ENCODE peak calls at places on chromosomes 5 and 9, in ten cellular contexts. One of them, this sample, is unnamed.

GRCh38 chr9:136741885-136742568 is 713 bp downstream of the LCN10 start:
- DNase-seq in HTR-8/SVneo: no peak
- DNase-seq in AG09309: no peak
- DNase-seq in HS-27A: no peak
- DNase-seq in ELF-1: no peak
- DNase-seq in AG20443: no peak
- DNase-seq in T-helper 2 cell: no peak
- DNase-seq in NCI-H446 treated with DMSO at 0.1 percent for 48 hours: no peak
- DNase-seq in amygdala: no peak
- DNase-seq in stimulated activated CD8-positive, alpha-beta memory T cell treated with anti-CD3 and anti-CD28 coated beads, Interleukin-12 subunit alpha, Interleukin-12 subunit beta, amount 100 ng/mL, for 1 hour: no peak
- DNase-seq in this sample: no peak

GRCh38 chr9:128770286-128770685 is 1.4 kb downstream of the ZER1 start:
- DNase-seq in HS-27A: no peak
- DNase-seq in T-helper 2 cell: no peak
- DNase-seq in AG09309: no peak
- DNase-seq in amygdala: no peak
- DNase-seq in NCI-H446 treated with DMSO at 0.1 percent for 48 hours: no peak
- DNase-seq in ELF-1: no peak
- DNase-seq in HTR-8/SVneo: no peak
- DNase-seq in AG20443: no peak
- DNase-seq in stimulated activated CD8-positive, alpha-beta memory T cell treated with anti-CD3 and anti-CD28 coated beads, Interleukin-12 subunit alpha, Interleukin-12 subunit beta, amount 100 ng/mL, for 1 hour: no peak
- DNase-seq in this sample: no peak

GRCh38 chr5:4941957-4942830 is 197.9 kb upstream of the ADAMTS16 start:
- DNase-seq in AG09309: no peak
- DNase-seq in AG20443: peak
- DNase-seq in amygdala: no peak
- DNase-seq in T-helper 2 cell: no peak
- DNase-seq in HTR-8/SVneo: peak
- DNase-seq in NCI-H446 treated with DMSO at 0.1 percent for 48 hours: no peak
- DNase-seq in stimulated activated CD8-positive, alpha-beta memory T cell treated with anti-CD3 and anti-CD28 coated beads, Interleukin-12 subunit alpha, Interleukin-12 subunit beta, amount 100 ng/mL, for 1 hour: no peak
- DNase-seq in ELF-1: peak
- DNase-seq in HS-27A: no peak
- DNase-seq in this sample: no peak

GRCh38 chr5:55039843-55040242 is 15.8 kb downstream of the GZMK start:
- DNase-seq in stimulated activated CD8-positive, alpha-beta memory T cell treated with anti-CD3 and anti-CD28 coated beads, Interleukin-12 subunit alpha, Interleukin-12 subunit beta, amount 100 ng/mL, for 1 hour: no peak
- DNase-seq in HS-27A: no peak
- DNase-seq in NCI-H446 treated with DMSO at 0.1 percent for 48 hours: no peak
- DNase-seq in AG20443: no peak
- DNase-seq in HTR-8/SVneo: no peak
- DNase-seq in ELF-1: no peak
- DNase-seq in T-helper 2 cell: no peak
- DNase-seq in amygdala: no peak
- DNase-seq in AG09309: no peak
- DNase-seq in this sample: no peak

GRCh38 chr5:135159626-135160025 is 125.6 kb upstream of the PITX1 start:
- DNase-seq in HS-27A: no peak
- DNase-seq in NCI-H446 treated with DMSO at 0.1 percent for 48 hours: no peak
- DNase-seq in ELF-1: no peak
- DNase-seq in AG09309: no peak
- DNase-seq in HTR-8/SVneo: no peak
- DNase-seq in stimulated activated CD8-positive, alpha-beta memory T cell treated with anti-CD3 and anti-CD28 coated beads, Interleukin-12 subunit alpha, Interleukin-12 subunit beta, amount 100 ng/mL, for 1 hour: no peak
- DNase-seq in AG20443: no peak
- DNase-seq in T-helper 2 cell: no peak
- DNase-seq in amygdala: no peak
- DNase-seq in this sample: no peak

GRCh38 chr9:133461975-133462374 is 2.2 kb downstream of the CACFD1 start:
- DNase-seq in HS-27A: no peak
- DNase-seq in AG09309: no peak
- DNase-seq in HTR-8/SVneo: no peak
- DNase-seq in stimulated activated CD8-positive, alpha-beta memory T cell treated with anti-CD3 and anti-CD28 coated beads, Interleukin-12 subunit alpha, Interleukin-12 subunit beta, amount 100 ng/mL, for 1 hour: no peak
- DNase-seq in AG20443: no peak
- DNase-seq in T-helper 2 cell: no peak
- DNase-seq in NCI-H446 treated with DMSO at 0.1 percent for 48 hours: no peak
- DNase-seq in ELF-1: no peak
- DNase-seq in amygdala: no peak
- DNase-seq in this sample: no peak

GRCh38 chr5:146426853-146427618 is 20.1 kb upstream of the TCERG1 start:
- DNase-seq in HS-27A: no peak
- DNase-seq in AG20443: peak
- DNase-seq in amygdala: no peak
- DNase-seq in T-helper 2 cell: no peak
- DNase-seq in NCI-H446 treated with DMSO at 0.1 percent for 48 hours: peak
- DNase-seq in HTR-8/SVneo: peak
- DNase-seq in stimulated activated CD8-positive, alpha-beta memory T cell treated with anti-CD3 and anti-CD28 coated beads, Interleukin-12 subunit alpha, Interleukin-12 subunit beta, amount 100 ng/mL, for 1 hour: no peak
- DNase-seq in AG09309: no peak
- DNase-seq in ELF-1: no peak
- DNase-seq in this sample: peak

GRCh38 chr5:82873452-82873851 is 203.7 kb downstream of the TMEM167A start:
- DNase-seq in HTR-8/SVneo: no peak
- DNase-seq in T-helper 2 cell: no peak
- DNase-seq in AG20443: no peak
- DNase-seq in AG09309: no peak
- DNase-seq in NCI-H446 treated with DMSO at 0.1 percent for 48 hours: no peak
- DNase-seq in ELF-1: no peak
- DNase-seq in stimulated activated CD8-positive, alpha-beta memory T cell treated with anti-CD3 and anti-CD28 coated beads, Interleukin-12 subunit alpha, Interleukin-12 subunit beta, amount 100 ng/mL, for 1 hour: no peak
- DNase-seq in amygdala: no peak
- DNase-seq in HS-27A: no peak
- DNase-seq in this sample: no peak

GRCh38 chr5:50867140-50867539 is 200.7 kb downstream of the PARP8 start:
- DNase-seq in AG20443: no peak
- DNase-seq in HTR-8/SVneo: no peak
- DNase-seq in ELF-1: no peak
- DNase-seq in stimulated activated CD8-positive, alpha-beta memory T cell treated with anti-CD3 and anti-CD28 coated beads, Interleukin-12 subunit alpha, Interleukin-12 subunit beta, amount 100 ng/mL, for 1 hour: no peak
- DNase-seq in NCI-H446 treated with DMSO at 0.1 percent for 48 hours: no peak
- DNase-seq in T-helper 2 cell: no peak
- DNase-seq in AG09309: no peak
- DNase-seq in HS-27A: no peak
- DNase-seq in amygdala: no peak
- DNase-seq in this sample: no peak

GRCh38 chr9:37508135-37508833 is 22.5 kb downstream of the POLR1E start:
- DNase-seq in AG09309: no peak
- DNase-seq in NCI-H446 treated with DMSO at 0.1 percent for 48 hours: no peak
- DNase-seq in HS-27A: no peak
- DNase-seq in ELF-1: no peak
- DNase-seq in HTR-8/SVneo: no peak
- DNase-seq in T-helper 2 cell: no peak
- DNase-seq in AG20443: no peak
- DNase-seq in amygdala: no peak
- DNase-seq in stimulated activated CD8-positive, alpha-beta memory T cell treated with anti-CD3 and anti-CD28 coated beads, Interleukin-12 subunit alpha, Interleukin-12 subunit beta, amount 100 ng/mL, for 1 hour: no peak
- DNase-seq in this sample: no peak

GRCh38 chr5:34924462-34924765 is 4.9 kb upstream of the DNAJC21 start:
- DNase-seq in amygdala: no peak
- DNase-seq in HS-27A: no peak
- DNase-seq in AG20443: no peak
- DNase-seq in AG09309: no peak
- DNase-seq in ELF-1: no peak
- DNase-seq in NCI-H446 treated with DMSO at 0.1 percent for 48 hours: no peak
- DNase-seq in stimulated activated CD8-positive, alpha-beta memory T cell treated with anti-CD3 and anti-CD28 coated beads, Interleukin-12 subunit alpha, Interleukin-12 subunit beta, amount 100 ng/mL, for 1 hour: no peak
- DNase-seq in T-helper 2 cell: no peak
- DNase-seq in HTR-8/SVneo: no peak
- DNase-seq in this sample: no peak

GRCh38 chr9:123769723-123770122 is 160.2 kb downstream of the DENND1A start:
- DNase-seq in T-helper 2 cell: no peak
- DNase-seq in amygdala: no peak
- DNase-seq in AG20443: no peak
- DNase-seq in AG09309: no peak
- DNase-seq in ELF-1: no peak
- DNase-seq in HS-27A: no peak
- DNase-seq in stimulated activated CD8-positive, alpha-beta memory T cell treated with anti-CD3 and anti-CD28 coated beads, Interleukin-12 subunit alpha, Interleukin-12 subunit beta, amount 100 ng/mL, for 1 hour: no peak
- DNase-seq in NCI-H446 treated with DMSO at 0.1 percent for 48 hours: peak
- DNase-seq in HTR-8/SVneo: no peak
- DNase-seq in this sample: no peak

GRCh38 chr5:160508780-160509361 is 87.2 kb downstream of the PTTG1 start:
- DNase-seq in AG20443: peak
- DNase-seq in AG09309: peak
- DNase-seq in ELF-1: peak
- DNase-seq in T-helper 2 cell: peak
- DNase-seq in HS-27A: peak
- DNase-seq in NCI-H446 treated with DMSO at 0.1 percent for 48 hours: peak
- DNase-seq in HTR-8/SVneo: peak
- DNase-seq in amygdala: peak
- DNase-seq in stimulated activated CD8-positive, alpha-beta memory T cell treated with anti-CD3 and anti-CD28 coated beads, Interleukin-12 subunit alpha, Interleukin-12 subunit beta, amount 100 ng/mL, for 1 hour: peak
- DNase-seq in this sample: peak

GRCh38 chr9:88477300-88477751 is 57.7 kb upstream of the NXNL2 start:
- DNase-seq in AG20443: peak
- DNase-seq in NCI-H446 treated with DMSO at 0.1 percent for 48 hours: no peak
- DNase-seq in stimulated activated CD8-positive, alpha-beta memory T cell treated with anti-CD3 and anti-CD28 coated beads, Interleukin-12 subunit alpha, Interleukin-12 subunit beta, amount 100 ng/mL, for 1 hour: no peak
- DNase-seq in ELF-1: no peak
- DNase-seq in AG09309: peak
- DNase-seq in HTR-8/SVneo: peak
- DNase-seq in T-helper 2 cell: no peak
- DNase-seq in HS-27A: peak
- DNase-seq in amygdala: no peak
- DNase-seq in this sample: no peak

GRCh38 chr5:87229780-87230179 is 37.9 kb upstream of the RASA1 start:
- DNase-seq in HS-27A: no peak
- DNase-seq in AG09309: no peak
- DNase-seq in NCI-H446 treated with DMSO at 0.1 percent for 48 hours: no peak
- DNase-seq in HTR-8/SVneo: peak
- DNase-seq in AG20443: no peak
- DNase-seq in ELF-1: no peak
- DNase-seq in amygdala: no peak
- DNase-seq in stimulated activated CD8-positive, alpha-beta memory T cell treated with anti-CD3 and anti-CD28 coated beads, Interleukin-12 subunit alpha, Interleukin-12 subunit beta, amount 100 ng/mL, for 1 hour: no peak
- DNase-seq in T-helper 2 cell: no peak
- DNase-seq in this sample: no peak

GRCh38 chr9:93010056-93010455 is 48.4 kb upstream of the SUSD3 start:
- DNase-seq in stimulated activated CD8-positive, alpha-beta memory T cell treated with anti-CD3 and anti-CD28 coated beads, Interleukin-12 subunit alpha, Interleukin-12 subunit beta, amount 100 ng/mL, for 1 hour: no peak
- DNase-seq in T-helper 2 cell: no peak
- DNase-seq in NCI-H446 treated with DMSO at 0.1 percent for 48 hours: no peak
- DNase-seq in ELF-1: no peak
- DNase-seq in AG09309: no peak
- DNase-seq in HTR-8/SVneo: no peak
- DNase-seq in HS-27A: no peak
- DNase-seq in amygdala: no peak
- DNase-seq in AG20443: peak
- DNase-seq in this sample: no peak

GRCh38 chr9:31259824-31260223 is 1124.6 kb upstream of the ACO1 start:
- DNase-seq in NCI-H446 treated with DMSO at 0.1 percent for 48 hours: no peak
- DNase-seq in HTR-8/SVneo: no peak
- DNase-seq in stimulated activated CD8-positive, alpha-beta memory T cell treated with anti-CD3 and anti-CD28 coated beads, Interleukin-12 subunit alpha, Interleukin-12 subunit beta, amount 100 ng/mL, for 1 hour: no peak
- DNase-seq in AG09309: no peak
- DNase-seq in AG20443: no peak
- DNase-seq in T-helper 2 cell: no peak
- DNase-seq in ELF-1: peak
- DNase-seq in HS-27A: no peak
- DNase-seq in amygdala: no peak
- DNase-seq in this sample: no peak

GRCh38 chr5:51376504-51376903 is 6.7 kb upstream of the ISL1 start:
- DNase-seq in NCI-H446 treated with DMSO at 0.1 percent for 48 hours: no peak
- DNase-seq in HS-27A: no peak
- DNase-seq in HTR-8/SVneo: no peak
- DNase-seq in stimulated activated CD8-positive, alpha-beta memory T cell treated with anti-CD3 and anti-CD28 coated beads, Interleukin-12 subunit alpha, Interleukin-12 subunit beta, amount 100 ng/mL, for 1 hour: no peak
- DNase-seq in T-helper 2 cell: no peak
- DNase-seq in ELF-1: peak
- DNase-seq in AG20443: no peak
- DNase-seq in amygdala: no peak
- DNase-seq in AG09309: no peak
- DNase-seq in this sample: no peak

GRCh38 chr9:108383801-108384200 is 472.0 kb downstream of the ACTL7B start:
- DNase-seq in AG20443: no peak
- DNase-seq in ELF-1: no peak
- DNase-seq in AG09309: no peak
- DNase-seq in amygdala: no peak
- DNase-seq in T-helper 2 cell: no peak
- DNase-seq in NCI-H446 treated with DMSO at 0.1 percent for 48 hours: no peak
- DNase-seq in HS-27A: no peak
- DNase-seq in stimulated activated CD8-positive, alpha-beta memory T cell treated with anti-CD3 and anti-CD28 coated beads, Interleukin-12 subunit alpha, Interleukin-12 subunit beta, amount 100 ng/mL, for 1 hour: no peak
- DNase-seq in HTR-8/SVneo: no peak
- DNase-seq in this sample: no peak

GRCh38 chr5:175897285-175897684 is 25.9 kb downstream of the CPLX2 start:
- DNase-seq in ELF-1: no peak
- DNase-seq in T-helper 2 cell: no peak
- DNase-seq in NCI-H446 treated with DMSO at 0.1 percent for 48 hours: no peak
- DNase-seq in AG09309: no peak
- DNase-seq in HTR-8/SVneo: no peak
- DNase-seq in amygdala: no peak
- DNase-seq in HS-27A: no peak
- DNase-seq in stimulated activated CD8-positive, alpha-beta memory T cell treated with anti-CD3 and anti-CD28 coated beads, Interleukin-12 subunit alpha, Interleukin-12 subunit beta, amount 100 ng/mL, for 1 hour: no peak
- DNase-seq in AG20443: no peak
- DNase-seq in this sample: no peak

GRCh38 chr9:81575976-81576375 is 113.4 kb downstream of the TLE1 start:
- DNase-seq in amygdala: no peak
- DNase-seq in NCI-H446 treated with DMSO at 0.1 percent for 48 hours: no peak
- DNase-seq in HTR-8/SVneo: no peak
- DNase-seq in stimulated activated CD8-positive, alpha-beta memory T cell treated with anti-CD3 and anti-CD28 coated beads, Interleukin-12 subunit alpha, Interleukin-12 subunit beta, amount 100 ng/mL, for 1 hour: no peak
- DNase-seq in AG20443: no peak
- DNase-seq in ELF-1: no peak
- DNase-seq in HS-27A: no peak
- DNase-seq in AG09309: no peak
- DNase-seq in T-helper 2 cell: no peak
- DNase-seq in this sample: no peak

This sample was measured in hippocampal formation.